ENCODE peak calls at places on chromosomes 4 and X, in nine cellular contexts. Q is AML-193; F is IMR-90; J is stimulated activated CD8-positive, alpha-beta memory T cell treated with anti-CD3 and anti-CD28 coated beads, Interleukin-4, amount 100 ng/mL, for 48 hours; O is SW480; I is tibial nerve; V is A172; T is AG08395; W is PC-3. N is an unnamed sample.

GRCh38 chr4:103018391-103019318 is 850 bp downstream of the SLC9B1 start:
- DNase-seq in V (no peak), T (peak), Q (no peak), J (no peak), O (peak), I (peak), W (no peak), F (no peak), N (no peak)

GRCh38 chr4:181541396-181541795 is 701.8 kb upstream of the TENM3 start:
- DNase-seq in O (no peak), T (no peak), V (no peak), Q (no peak), I (no peak), W (no peak), F (peak), J (no peak), N (no peak)

GRCh38 chrX:107537815-107538214 is 88.4 kb downstream of the FRMPD3 start:
- DNase-seq in F (peak), V (peak), I (peak), T (peak), Q (peak), J (peak), W (peak), O (no peak), N (peak)

GRCh38 chrX:64198046-64198445 is 7.5 kb downstream of the AMER1 start:
- DNase-seq in J (no peak), I (no peak), W (no peak), O (no peak), T (no peak), Q (no peak), F (no peak), V (no peak), N (no peak)

GRCh38 chrX:41491267-41492004 is 44.3 kb downstream of the NYX start:
- DNase-seq in F (peak), T (peak), V (peak), O (no peak), W (peak), J (no peak), I (no peak), Q (no peak), N (peak)

GRCh38 chr4:16767251-16767650 is 131.2 kb downstream of the LDB2 start:
- DNase-seq in J (no peak), F (no peak), T (no peak), O (no peak), W (no peak), V (no peak), Q (no peak), I (no peak), N (no peak)

GRCh38 chr4:101232074-101232776 is 115.1 kb downstream of the PPP3CA start:
- DNase-seq in O (no peak), J (no peak), F (peak), I (no peak), Q (no peak), W (peak), V (peak), T (peak), N (peak)

GRCh38 chr4:159382875-159383568 is 280.1 kb downstream of the RAPGEF2 start:
- DNase-seq in V (no peak), J (no peak), O (no peak), T (no peak), Q (no peak), W (no peak), I (no peak), F (no peak), N (peak)

GRCh38 chr4:48189731-48190130 is 55.7 kb upstream of the TXK start:
- DNase-seq in J (no peak), Q (no peak), I (no peak), O (no peak), F (no peak), T (no peak), V (no peak), W (no peak), N (no peak)

GRCh38 chr4:73620115-73620792 is at the start of gene RASSF6:
- DNase-seq in O (peak), V (no peak), W (peak), T (no peak), F (no peak), I (no peak), J (peak), Q (no peak), N (peak)

GRCh38 chr4:13527192-13527982 is 16.9 kb downstream of the NKX3-2 start:
- DNase-seq in Q (no peak), W (no peak), J (peak), V (no peak), O (no peak), T (peak), F (no peak), I (no peak), N (no peak)

GRCh38 chrX:40474205-40474626 is 106.6 kb upstream of the ATP6AP2 start:
- DNase-seq in F (peak), I (no peak), T (no peak), W (no peak), O (peak), V (peak), J (no peak), Q (no peak), N (peak)

GRCh38 chr4:168631241-168632151 is 134.6 kb downstream of the PALLD start:
- DNase-seq in J (peak), F (peak), T (peak), I (no peak), Q (no peak), V (no peak), W (peak), O (peak), N (peak)

GRCh38 chr4:121072836-121073362 is 564 bp upstream of the NDNF start:
- DNase-seq in O (no peak), F (no peak), I (no peak), W (no peak), V (no peak), Q (no peak), J (peak), T (no peak), N (peak)

GRCh38 chrX:47311857-47312774 is 58.3 kb upstream of the ZNF157 start:
- DNase-seq in O (peak), F (peak), T (peak), W (peak), I (peak), J (peak), V (peak), Q (peak), N (peak)

GRCh38 chr4:118284169-118284568 is 68.6 kb downstream of the PRSS12 start:
- DNase-seq in Q (peak), V (no peak), W (no peak), O (no peak), J (no peak), F (peak), T (no peak), I (no peak), N (no peak)

GRCh38 chr4:113835005-113835404 is 73.5 kb upstream of the CAMK2D start:
- DNase-seq in W (peak), Q (no peak), O (no peak), T (peak), I (no peak), J (no peak), V (peak), F (peak), N (no peak)

GRCh38 chrX:21529771-21530170 is 128.4 kb downstream of the KLHL34 start:
- DNase-seq in T (no peak), V (no peak), W (peak), F (peak), I (no peak), O (no peak), J (no peak), Q (no peak), N (no peak)

GRCh38 chr4:174451897-174452296 is 70.4 kb downstream of the HPGD start:
- DNase-seq in W (no peak), Q (no peak), J (no peak), V (no peak), F (no peak), I (no peak), T (no peak), O (no peak), N (no peak)

GRCh38 chr4:8514391-8514790 is 65.8 kb upstream of the GPR78 start:
- DNase-seq in Q (no peak), I (no peak), O (no peak), F (no peak), J (no peak), V (no peak), W (no peak), T (no peak), N (no peak)

GRCh38 chrX:149948001-149948400 is 9.7 kb upstream of the EOLA2 start:
- DNase-seq in Q (no peak), J (no peak), I (no peak), V (no peak), W (no peak), O (no peak), F (no peak), T (no peak), N (no peak)

GRCh38 chr4:139458999-139459398 is 5.1 kb downstream of the RAB33B start:
- DNase-seq in T (no peak), I (no peak), O (no peak), V (no peak), J (no peak), Q (no peak), F (no peak), W (peak), N (no peak)

GRCh38 chr4:6944311-6945051 is 34.9 kb downstream of the TBC1D14 start:
- DNase-seq in V (peak), I (no peak), W (no peak), T (no peak), Q (no peak), J (no peak), O (no peak), F (no peak), N (no peak)

GRCh38 chrX:43655961-43656494 is at the start of gene MAOA:
- DNase-seq in Q (no peak), J (peak), F (no peak), I (peak), W (peak), T (no peak), V (no peak), O (peak), N (peak)

GRCh38 chrX:55342533-55343501 is 78.1 kb upstream of the PAGE3 start:
- DNase-seq in I (peak), Q (peak), W (peak), V (peak), J (peak), T (peak), O (peak), F (no peak), N (no peak)

GRCh38 chr4:110155632-110156031 is 42.8 kb downstream of the ELOVL6 start:
- DNase-seq in J (no peak), T (no peak), W (no peak), F (peak), O (no peak), Q (no peak), I (no peak), V (peak), N (no peak)

GRCh38 chr4:161920304-161921052 is 243.3 kb downstream of the FSTL5 start:
- DNase-seq in T (no peak), J (no peak), O (no peak), F (no peak), I (no peak), Q (no peak), V (no peak), W (no peak), N (no peak)

GRCh38 chr4:106763044-106763443 is 273.1 kb downstream of the DKK2 start:
- DNase-seq in J (no peak), V (no peak), F (no peak), T (peak), I (no peak), W (peak), Q (no peak), O (no peak), N (no peak)

GRCh38 chr4:118417325-118417724 is 64.5 kb upstream of the PRSS12 start:
- DNase-seq in J (no peak), T (peak), O (no peak), W (no peak), F (peak), V (no peak), Q (no peak), I (no peak), N (no peak)

GRCh38 chr4:6560416-6561172 is 14.4 kb upstream of the MAN2B2 start:
- DNase-seq in F (peak), Q (no peak), W (no peak), O (no peak), I (no peak), T (peak), V (no peak), J (no peak), N (no peak)

GRCh38 chr4:77636902-77637301 is 31.3 kb downstream of the CXCL13 start:
- DNase-seq in Q (no peak), W (peak), J (no peak), I (no peak), O (peak), T (peak), F (peak), V (peak), N (peak)

GRCh38 chr4:63986253-63986652 is 423.0 kb downstream of the TECRL start:
- DNase-seq in F (no peak), Q (no peak), V (no peak), O (no peak), W (no peak), T (no peak), J (no peak), I (no peak), N (no peak)

GRCh38 chrX:152913915-152914314 is 16.0 kb downstream of the ZNF185 start:
- DNase-seq in V (no peak), I (no peak), W (no peak), T (no peak), Q (no peak), O (no peak), J (no peak), F (no peak), N (no peak)

N was measured in hepatocyte.